ENCODE peak calls at places on chromosomes 5 and 9, in five cellular contexts. A, G, J, Z and O are unnamed samples.

GRCh38 chr9:104074876-104075275 is 19.2 kb upstream of the SMC2 start:
- DNase-seq in A (no peak), G (no peak), J (peak; percentile 86), Z (no peak), O (no peak)

GRCh38 chr5:173884402-173885053 is 3.6 kb upstream of the CPEB4 start:
- DNase-seq in A (no peak), G (peak; percentile 90), J (no peak), Z (peak; percentile 37), O (peak; percentile 15)

GRCh38 chr9:105681724-105682123 is 12.6 kb upstream of the TMEM38B start:
- DNase-seq in A (no peak), G (no peak), J (peak; percentile 50), Z (no peak), O (no peak)

GRCh38 chr9:108056083-108056804 is 566.7 kb upstream of the KLF4 start:
- DNase-seq in A (no peak), G (no peak), J (peak; percentile 59), Z (no peak), O (no peak)

GRCh38 chr9:63859475-63860215 is 1425.4 kb downstream of the FOXD4L5 start:
- DNase-seq in A (peak; percentile 66), G (peak; percentile 12), J (peak; percentile 0), Z (no peak), O (peak; percentile 32)

GRCh38 chr9:121053544-121053943 is 3.5 kb upstream of the C5 start:
- DNase-seq in A (no peak), G (peak; percentile 81), J (no peak), Z (no peak), O (no peak)

GRCh38 chr5:139817970-139818369 is 22.4 kb downstream of the PSD2 start:
- DNase-seq in A (peak; percentile 15), G (no peak), J (no peak), Z (no peak), O (no peak)

GRCh38 chr5:172733179-172733973 is 37.6 kb downstream of the DUSP1 start:
- DNase-seq in A (peak; percentile 84), G (peak; percentile 60), J (peak; percentile 92), Z (no peak), O (no peak)

GRCh38 chr9:105157178-105157583 is 87.3 kb upstream of the SLC44A1 start:
- DNase-seq in A (peak; percentile 71), G (peak; percentile 75), J (peak; percentile 87), Z (no peak), O (no peak)

GRCh38 chr5:170757182-170757601 is 26.3 kb upstream of the GABRP start:
- DNase-seq in A (no peak), G (peak; percentile 93), J (peak; percentile 34), Z (no peak), O (no peak)

GRCh38 chr5:45692481-45692880 is 3.7 kb downstream of the HCN1 start:
- DNase-seq in A (no peak), G (no peak), J (no peak), Z (no peak), O (no peak)

GRCh38 chr9:70363760-70364159 is 50.7 kb downstream of the KLF9 start:
- DNase-seq in A (no peak), G (no peak), J (no peak), Z (no peak), O (no peak)

GRCh38 chr9:70362952-70363351 is 51.5 kb downstream of the KLF9 start:
- DNase-seq in A (no peak), G (no peak), J (peak; percentile 25), Z (no peak), O (no peak)

GRCh38 chr9:70367305-70367930 is 47.0 kb downstream of the KLF9 start:
- DNase-seq in A (no peak), G (no peak), J (no peak), Z (no peak), O (no peak)
- H3K4me3 ChIP-seq in A (no peak overlapping the region), G (no peak overlapping the region), J (no peak overlapping the region), Z (no peak overlapping the region), O (no peak overlapping the region)

GRCh38 chr5:57862471-57863282 is 380.1 kb upstream of the ACTBL2 start:
- DNase-seq in A (no peak), G (no peak), J (peak; percentile 69), Z (no peak), O (no peak)
- H3K4me3 ChIP-seq in A (no peak overlapping the region), G (no peak overlapping the region), J (no peak overlapping the region), Z (no peak overlapping the region), O (no peak overlapping the region)

GRCh38 chr9:128072144-128073021 is 4.4 kb downstream of the SLC25A25 start:
- DNase-seq in A (peak; percentile 74), G (peak; percentile 37), J (peak; percentile 89), Z (no peak), O (no peak)
- H3K4me3 ChIP-seq in A (peak overlapping the region; percentile 18), G (peak overlapping the region; percentile 1), J (peak overlapping the region; percentile 4), Z (peak overlapping the region; percentile 31), O (peak overlapping the region; percentile 39)

GRCh38 chr5:176741566-176742211 is 68.7 kb upstream of the UNC5A start:
- DNase-seq in A (peak; percentile 54), G (no peak), J (no peak), Z (no peak), O (no peak)

GRCh38 chr5:176743828-176744583 is 66.4 kb upstream of the UNC5A start:
- DNase-seq in A (peak; percentile 59), G (no peak), J (no peak), Z (no peak), O (no peak)

GRCh38 chr5:176743136-176743827 is 67.1 kb upstream of the UNC5A start:
- DNase-seq in A (peak; percentile 57), G (no peak), J (no peak), Z (no peak), O (no peak)

GRCh38 chr5:176740702-176741565 is 69.4 kb upstream of the UNC5A start:
- DNase-seq in A (peak; percentile 44), G (no peak), J (no peak), Z (no peak), O (no peak)

DNA sequence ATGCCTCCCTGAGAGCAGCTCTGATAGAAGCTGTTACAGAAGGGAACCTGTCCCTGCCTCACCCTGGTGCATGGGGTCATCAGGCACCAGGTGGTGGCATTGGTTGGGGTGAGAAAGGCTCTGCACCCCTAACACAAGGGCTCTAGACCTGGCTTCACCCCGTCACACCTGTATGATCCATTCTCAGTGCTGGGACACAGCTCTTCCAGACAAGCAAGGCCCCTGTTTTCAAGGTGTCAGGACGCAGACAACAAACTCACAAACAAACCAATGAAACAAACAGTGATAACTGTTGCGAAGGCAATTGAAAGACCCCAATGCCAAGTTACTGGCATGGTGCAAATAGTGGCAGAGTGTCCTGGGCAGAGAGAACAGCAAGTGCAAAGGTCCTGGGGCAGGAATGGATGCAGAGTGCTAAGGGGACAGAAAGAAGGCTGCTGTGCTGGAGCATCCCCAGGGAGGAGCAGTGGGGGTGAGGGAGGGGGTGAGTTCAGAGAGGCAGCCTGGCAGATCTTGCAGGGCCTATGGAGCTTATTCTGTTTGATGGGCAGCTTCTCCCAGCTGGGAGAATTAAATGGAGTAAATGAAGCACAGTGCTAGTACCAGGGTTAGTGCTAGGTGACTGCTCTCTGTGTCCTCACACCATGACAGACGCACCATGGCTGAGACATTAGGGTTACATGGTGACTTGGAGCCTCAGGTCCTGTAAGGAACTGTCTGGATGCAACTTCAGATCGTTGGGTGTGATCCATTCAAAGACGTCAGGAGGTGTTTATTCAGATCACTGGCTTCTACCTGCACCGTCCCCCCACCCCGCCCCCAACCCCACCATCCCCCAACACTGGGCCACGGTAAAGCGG is 67.9 kb upstream of the UNC5A start:
- DNase-seq in A (peak; percentile 15), G (no peak), J (no peak), Z (no peak), O (peak; percentile 9)
- H3K4me3 ChIP-seq in A (no peak overlapping the region), G (no peak overlapping the region), J (no peak overlapping the region), Z (no peak overlapping the region), O (no peak overlapping the region)

GRCh38 chr5:91469517-91470165 is 86.5 kb upstream of the ARRDC3 start:
- DNase-seq in A (no peak), G (no peak), J (peak; percentile 7), Z (no peak), O (no peak)
- H3K4me3 ChIP-seq in A (no peak overlapping the region), G (no peak overlapping the region), J (no peak overlapping the region), Z (no peak overlapping the region), O (no peak overlapping the region)